ENCODE peak calls at places on chromosomes 7 and 10, in six cellular contexts. One of them, this sample, is unnamed.

GRCh38 chr7:78605131-78605530 is 806.6 kb downstream of the PHTF2 start:
- DNase-seq in A549: no peak
- DNase-seq in HepG2: no peak
- DNase-seq in IMR-90: peak
- DNase-seq in K562: no peak
- DNase-seq in HEK293T: no peak
- DNase-seq in this sample: no peak

GRCh38 chr7:97872025-97872669 is at the start of gene ASNS:
- DNase-seq in K562: peak
- DNase-seq in HepG2: peak
- DNase-seq in IMR-90: peak
- DNase-seq in A549: peak
- DNase-seq in HEK293T: peak
- DNase-seq in this sample: peak

GRCh38 chr10:84173543-84173942 is at the start of gene GPR15LG:
- DNase-seq in IMR-90: no peak
- DNase-seq in HEK293T: no peak
- DNase-seq in HepG2: no peak
- DNase-seq in A549: no peak
- DNase-seq in K562: no peak
- DNase-seq in this sample: no peak

GRCh38 chr10:102121739-102122372 is 1.7 kb upstream of the LDB1 start:
- DNase-seq in HEK293T: no peak
- DNase-seq in IMR-90: peak
- DNase-seq in HepG2: no peak
- DNase-seq in K562: no peak
- DNase-seq in A549: no peak
- DNase-seq in this sample: no peak

GRCh38 chr10:131998845-131999681 is 17.3 kb upstream of the BNIP3 start:
- DNase-seq in K562: peak
- DNase-seq in IMR-90: no peak
- DNase-seq in HepG2: peak
- DNase-seq in HEK293T: no peak
- DNase-seq in A549: no peak
- DNase-seq in this sample: no peak

GRCh38 chr7:5315761-5316160 is 33.0 kb downstream of the SLC29A4 start:
- DNase-seq in IMR-90: no peak
- DNase-seq in A549: no peak
- DNase-seq in HEK293T: no peak
- DNase-seq in K562: no peak
- DNase-seq in HepG2: no peak
- DNase-seq in this sample: no peak

GRCh38 chr10:70954373-70954772 is 66.0 kb upstream of the PCBD1 start:
- DNase-seq in HEK293T: no peak
- DNase-seq in IMR-90: no peak
- DNase-seq in K562: no peak
- DNase-seq in HepG2: no peak
- DNase-seq in A549: no peak
- DNase-seq in this sample: no peak

GRCh38 chr10:126014309-126014708 is 117.9 kb downstream of the FANK1 start:
- DNase-seq in HEK293T: no peak
- DNase-seq in IMR-90: peak
- DNase-seq in K562: no peak
- DNase-seq in A549: no peak
- DNase-seq in HepG2: no peak
- DNase-seq in this sample: no peak

GRCh38 chr7:116501425-116502167 is 2.1 kb downstream of the CAV2 start:
- DNase-seq in HepG2: no peak
- DNase-seq in K562: peak
- DNase-seq in HEK293T: no peak
- DNase-seq in IMR-90: peak
- DNase-seq in A549: peak
- DNase-seq in this sample: no peak

GRCh38 chr7:44311561-44312495 is 13.6 kb downstream of the CAMK2B start:
- DNase-seq in HEK293T: no peak
- DNase-seq in K562: no peak
- DNase-seq in HepG2: no peak
- DNase-seq in A549: no peak
- DNase-seq in IMR-90: no peak
- DNase-seq in this sample: no peak

GRCh38 chr7:106610996-106611886 is 49.7 kb downstream of the CCDC71L start:
- DNase-seq in HEK293T: no peak
- DNase-seq in A549: no peak
- DNase-seq in HepG2: no peak
- DNase-seq in K562: no peak
- DNase-seq in IMR-90: peak
- DNase-seq in this sample: peak

GRCh38 chr10:97207756-97208346 is 22.1 kb upstream of the SLIT1 start:
- DNase-seq in K562: no peak
- DNase-seq in IMR-90: no peak
- DNase-seq in A549: no peak
- DNase-seq in HepG2: no peak
- DNase-seq in HEK293T: no peak
- DNase-seq in this sample: no peak

GRCh38 chr10:132058111-132058745 is 7.5 kb upstream of the JAKMIP3 start:
- DNase-seq in HEK293T: no peak
- DNase-seq in K562: no peak
- DNase-seq in HepG2: no peak
- DNase-seq in A549: no peak
- DNase-seq in IMR-90: no peak
- DNase-seq in this sample: no peak

GRCh38 chr7:106126170-106126938 is 14.2 kb upstream of the SYPL1 start:
- DNase-seq in HEK293T: no peak
- DNase-seq in HepG2: no peak
- DNase-seq in IMR-90: peak
- DNase-seq in A549: no peak
- DNase-seq in K562: no peak
- DNase-seq in this sample: no peak

GRCh38 chr7:37297546-37297945 is 151.1 kb downstream of the ELMO1 start:
- DNase-seq in K562: no peak
- DNase-seq in A549: no peak
- DNase-seq in IMR-90: no peak
- DNase-seq in HEK293T: no peak
- DNase-seq in HepG2: no peak
- DNase-seq in this sample: no peak

GRCh38 chr7:29612596-29612995 is 49.0 kb downstream of the PRR15 start:
- DNase-seq in HepG2: no peak
- DNase-seq in HEK293T: no peak
- DNase-seq in K562: no peak
- DNase-seq in A549: no peak
- DNase-seq in IMR-90: no peak
- DNase-seq in this sample: no peak

DNA sequence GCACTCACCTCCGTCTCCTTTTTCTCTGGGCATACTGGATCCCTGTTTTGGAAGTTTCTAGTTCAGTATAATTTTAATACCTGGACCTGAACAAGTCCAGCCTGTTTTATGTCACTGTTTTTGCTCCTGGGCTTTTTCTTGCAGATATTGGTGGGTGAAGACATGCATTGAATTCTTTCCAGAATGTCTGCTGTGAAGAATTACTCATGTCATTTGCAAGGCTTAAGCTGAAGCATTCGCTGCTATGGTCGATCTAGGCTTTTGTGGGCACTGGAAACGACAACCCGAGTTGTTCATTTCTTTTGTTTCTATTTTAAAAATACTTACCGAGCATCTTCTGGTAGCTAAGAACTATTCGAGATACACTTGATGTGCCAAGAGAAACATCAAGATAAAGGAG is 36.7 kb downstream of the TCF7L2 start:
- DNase-seq in HepG2: no peak
- DNase-seq in HEK293T: no peak
- DNase-seq in K562: no peak
- DNase-seq in A549: no peak
- DNase-seq in IMR-90: no peak
- DNase-seq in this sample: no peak
- TF ChIP-seq BHLHE40 in HepG2: no peak
- TF ChIP-seq BHLHE40 in HEK293T: no peak
- TF ChIP-seq BHLHE40 in K562: no peak
- TF ChIP-seq BHLHE40 in A549: no peak
- TF ChIP-seq BHLHE40 in IMR-90: no peak
- TF ChIP-seq BHLHE40 in this sample: no peak

DNA sequence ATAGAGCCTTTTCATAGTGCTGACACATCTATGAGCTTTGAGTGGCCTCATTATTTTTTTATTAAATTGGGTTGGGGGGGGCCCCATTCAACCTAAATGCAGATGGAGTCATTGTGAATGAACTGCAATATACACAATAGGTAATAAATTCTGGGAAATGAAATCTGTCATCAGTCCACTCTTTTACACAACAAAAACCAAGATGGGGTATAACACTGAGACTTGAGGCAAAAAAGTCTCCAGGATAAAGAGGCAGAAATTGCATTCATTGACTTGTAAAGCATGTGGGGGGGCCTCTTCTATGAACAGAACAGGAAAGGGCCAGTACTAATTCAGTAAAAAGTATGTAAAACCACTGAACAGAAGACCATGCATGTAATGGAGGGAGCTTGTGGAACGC is 17.7 kb upstream of the ASB4 start:
- DNase-seq in HepG2: no peak
- DNase-seq in A549: no peak
- DNase-seq in IMR-90: no peak
- DNase-seq in HEK293T: no peak
- DNase-seq in K562: no peak
- DNase-seq in this sample: no peak
- TF ChIP-seq BHLHE40 in HepG2: no peak
- TF ChIP-seq BHLHE40 in A549: no peak
- TF ChIP-seq BHLHE40 in IMR-90: no peak
- TF ChIP-seq BHLHE40 in HEK293T: no peak
- TF ChIP-seq BHLHE40 in K562: no peak
- TF ChIP-seq BHLHE40 in this sample: no peak

GRCh38 chr10:969473-970150 is 18.6 kb upstream of the GTPBP4 start:
- DNase-seq in HEK293T: peak
- DNase-seq in HepG2: peak
- DNase-seq in A549: no peak
- DNase-seq in K562: no peak
- DNase-seq in IMR-90: no peak
- DNase-seq in this sample: no peak

GRCh38 chr10:968546-969199 is 19.6 kb upstream of the GTPBP4 start:
- DNase-seq in HEK293T: no peak
- DNase-seq in A549: no peak
- DNase-seq in IMR-90: no peak
- DNase-seq in K562: no peak
- DNase-seq in HepG2: no peak
- DNase-seq in this sample: no peak

GRCh38 chr10:971150-971542 is 17.1 kb upstream of the GTPBP4 start:
- DNase-seq in IMR-90: peak
- DNase-seq in K562: no peak
- DNase-seq in HEK293T: no peak
- DNase-seq in HepG2: no peak
- DNase-seq in A549: no peak
- DNase-seq in this sample: no peak

GRCh38 chr10:971613-972012 is 16.6 kb upstream of the GTPBP4 start:
- DNase-seq in A549: no peak
- DNase-seq in HEK293T: no peak
- DNase-seq in IMR-90: no peak
- DNase-seq in K562: no peak
- DNase-seq in HepG2: peak
- DNase-seq in this sample: no peak

GRCh38 chr10:970311-971149 is 17.7 kb upstream of the GTPBP4 start:
- DNase-seq in K562: no peak
- DNase-seq in IMR-90: no peak
- DNase-seq in HepG2: peak
- DNase-seq in A549: no peak
- DNase-seq in HEK293T: no peak
- DNase-seq in this sample: no peak
- TF ChIP-seq BHLHE40 in K562: no peak
- TF ChIP-seq BHLHE40 in IMR-90: no peak
- TF ChIP-seq BHLHE40 in HepG2: no peak
- TF ChIP-seq BHLHE40 in A549: no peak
- TF ChIP-seq BHLHE40 in HEK293T: no peak
- TF ChIP-seq BHLHE40 in this sample: no peak

GRCh38 chr7:26035552-26035951 is 116.4 kb upstream of the NFE2L3 start:
- DNase-seq in HepG2: no peak
- DNase-seq in IMR-90: no peak
- DNase-seq in A549: no peak
- DNase-seq in K562: no peak
- DNase-seq in HEK293T: no peak
- DNase-seq in this sample: no peak
- TF ChIP-seq BHLHE40 in HepG2: no peak
- TF ChIP-seq BHLHE40 in IMR-90: no peak
- TF ChIP-seq BHLHE40 in A549: no peak
- TF ChIP-seq BHLHE40 in K562: no peak
- TF ChIP-seq BHLHE40 in HEK293T: no peak
- TF ChIP-seq BHLHE40 in this sample: no peak

GRCh38 chr10:12703813-12704212 is 297.7 kb downstream of the CCDC3 start:
- DNase-seq in K562: no peak
- DNase-seq in IMR-90: peak
- DNase-seq in HEK293T: no peak
- DNase-seq in HepG2: no peak
- DNase-seq in A549: no peak
- DNase-seq in this sample: no peak
- TF ChIP-seq BHLHE40 in K562: no peak
- TF ChIP-seq BHLHE40 in IMR-90: peak
- TF ChIP-seq BHLHE40 in HEK293T: no peak
- TF ChIP-seq BHLHE40 in HepG2: no peak
- TF ChIP-seq BHLHE40 in A549: no peak
- TF ChIP-seq BHLHE40 in this sample: no peak

DNA sequence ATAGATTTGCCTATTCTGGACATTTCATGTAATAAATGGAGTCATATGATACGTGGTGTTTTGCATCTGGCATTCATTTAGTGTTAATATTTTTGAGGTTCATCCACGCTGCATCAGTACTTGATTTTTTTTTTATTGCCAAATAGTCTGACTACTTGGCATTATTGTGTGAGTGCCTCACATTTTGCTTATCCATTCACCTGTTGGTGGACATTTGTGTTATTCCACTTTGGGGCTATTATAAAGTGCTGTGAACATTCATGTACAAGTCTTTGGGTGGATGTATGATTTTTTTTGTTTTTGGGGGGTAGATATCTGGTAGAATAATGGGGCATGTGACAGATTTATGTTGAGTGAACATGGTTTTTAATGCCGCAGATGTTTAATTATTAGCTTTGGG is 19.7 kb downstream of the CUL1 start:
- DNase-seq in HEK293T: no peak
- DNase-seq in A549: no peak
- DNase-seq in HepG2: no peak
- DNase-seq in IMR-90: no peak
- DNase-seq in K562: no peak
- DNase-seq in this sample: no peak
- TF ChIP-seq BHLHE40 in HEK293T: no peak
- TF ChIP-seq BHLHE40 in A549: no peak
- TF ChIP-seq BHLHE40 in HepG2: no peak
- TF ChIP-seq BHLHE40 in IMR-90: no peak
- TF ChIP-seq BHLHE40 in K562: no peak
- TF ChIP-seq BHLHE40 in this sample: no peak

DNA sequence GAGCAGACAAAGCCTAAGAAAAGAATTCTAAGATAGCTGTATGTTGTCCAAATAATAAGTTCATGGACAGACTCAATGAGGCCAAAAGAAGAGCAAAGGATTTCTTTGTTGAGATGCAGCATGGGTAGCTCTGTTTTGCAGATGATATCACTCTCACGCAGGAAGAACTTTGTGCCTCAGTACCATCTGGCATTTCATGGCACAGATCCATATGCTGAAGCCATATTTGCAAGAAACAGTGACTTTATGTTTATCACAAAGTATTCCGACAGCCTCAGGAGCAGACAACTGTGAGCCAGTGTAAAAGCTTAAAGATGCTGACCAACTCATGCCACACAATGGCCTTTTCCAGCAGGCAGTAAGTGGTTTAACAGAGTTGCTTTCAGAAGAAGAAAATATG is 45.5 kb upstream of the RNF148 start:
- DNase-seq in K562: no peak
- DNase-seq in HepG2: no peak
- DNase-seq in A549: no peak
- DNase-seq in HEK293T: no peak
- DNase-seq in IMR-90: no peak
- DNase-seq in this sample: no peak
- TF ChIP-seq BHLHE40 in K562: no peak
- TF ChIP-seq BHLHE40 in HepG2: no peak
- TF ChIP-seq BHLHE40 in A549: no peak
- TF ChIP-seq BHLHE40 in HEK293T: no peak
- TF ChIP-seq BHLHE40 in IMR-90: no peak
- TF ChIP-seq BHLHE40 in this sample: no peak